ENCODE peak calls at places on chromosomes 7 and 10, in five cellular contexts. Y is lower lobe of right lung, F is tibial nerve, T is ovary, L is hepatocyte. I is an unnamed sample. For H3K4me1, the result is how much of the 10 kb centered on the place peaks cover.

GRCh38 chr10:51137741-51138529 is 63.6 kb downstream of the PRKG1 start:
- DNase-seq in Y (no peak), F (no peak), T (no peak), L (no peak), I (no peak)

GRCh38 chr10:84693006-84693405 is 364.6 kb downstream of the CCSER2 start:
- DNase-seq in Y (no peak), F (no peak), T (no peak), L (no peak), I (no peak)

GRCh38 chr10:43863859-43864591 is 215.3 kb upstream of the ZNF32 start:
- DNase-seq in Y (peak), F (no peak), T (no peak), L (peak), I (no peak)

GRCh38 chr10:43461950-43462349 is 25.0 kb downstream of the ZNF487 start:
- DNase-seq in Y (no peak), F (no peak), T (no peak), L (peak), I (no peak)

GRCh38 chr10:23695825-23696420 is 257.0 kb downstream of the OTUD1 start:
- DNase-seq in Y (no peak), F (no peak), T (no peak), L (no peak), I (no peak)

GRCh38 chr10:77680065-77680464 is 42.5 kb upstream of the KCNMA1 start:
- DNase-seq in Y (no peak), F (no peak), T (no peak), L (no peak), I (no peak)

GRCh38 chr7:23275906-23276305 is 23.2 kb upstream of the MALSU1 start:
- DNase-seq in Y (no peak), F (no peak), T (no peak), L (no peak), I (no peak)

GRCh38 chr10:24681476-24682088 is 42.1 kb downstream of the ARHGAP21 start:
- DNase-seq in Y (no peak), F (no peak), T (no peak), L (peak), I (no peak)

GRCh38 chr10:62581351-62581750 is 207.2 kb downstream of the ZNF365 start:
- DNase-seq in Y (no peak), F (no peak), T (no peak), L (no peak), I (no peak)

GRCh38 chr10:97200616-97201015 is 14.9 kb upstream of the SLIT1 start:
- DNase-seq in Y (no peak), F (no peak), T (no peak), L (no peak), I (no peak)

GRCh38 chr10:11724938-11725776 is 17.0 kb upstream of the ECHDC3 start:
- DNase-seq in Y (no peak), F (no peak), T (no peak), L (peak), I (no peak)

GRCh38 chr10:122055252-122055651 is 66.3 kb downstream of the TACC2 start:
- DNase-seq in Y (no peak), F (no peak), T (no peak), L (no peak), I (no peak)

GRCh38 chr7:3597243-3597642 is 296.2 kb downstream of the SDK1 start:
- DNase-seq in Y (no peak), F (no peak), T (no peak), L (no peak), I (no peak)

GRCh38 chr10:60719721-60720120 is 58.6 kb upstream of the CDK1 start:
- DNase-seq in Y (no peak), F (no peak), T (no peak), L (no peak), I (no peak)

GRCh38 chr7:43758029-43758860 is at the start of gene BLVRA:
- DNase-seq in Y (peak), F (peak), T (peak), L (peak), I (peak)

GRCh38 chr10:34446046-34446445 is 369.1 kb downstream of the PARD3 start:
- DNase-seq in Y (no peak), F (no peak), T (no peak), L (no peak), I (no peak)

GRCh38 chr7:48078470-48078869 is 10.6 kb upstream of the UPP1 start:
- DNase-seq in Y (no peak), F (no peak), T (no peak), L (no peak), I (no peak)

GRCh38 chr7:21256310-21256877 is 171.5 kb upstream of the SP4 start:
- DNase-seq in Y (no peak), F (no peak), T (no peak), L (peak), I (no peak)

GRCh38 chr7:21260939-21261338 is 166.9 kb upstream of the SP4 start:
- DNase-seq in Y (no peak), F (no peak), T (no peak), L (no peak), I (no peak)

DNA sequence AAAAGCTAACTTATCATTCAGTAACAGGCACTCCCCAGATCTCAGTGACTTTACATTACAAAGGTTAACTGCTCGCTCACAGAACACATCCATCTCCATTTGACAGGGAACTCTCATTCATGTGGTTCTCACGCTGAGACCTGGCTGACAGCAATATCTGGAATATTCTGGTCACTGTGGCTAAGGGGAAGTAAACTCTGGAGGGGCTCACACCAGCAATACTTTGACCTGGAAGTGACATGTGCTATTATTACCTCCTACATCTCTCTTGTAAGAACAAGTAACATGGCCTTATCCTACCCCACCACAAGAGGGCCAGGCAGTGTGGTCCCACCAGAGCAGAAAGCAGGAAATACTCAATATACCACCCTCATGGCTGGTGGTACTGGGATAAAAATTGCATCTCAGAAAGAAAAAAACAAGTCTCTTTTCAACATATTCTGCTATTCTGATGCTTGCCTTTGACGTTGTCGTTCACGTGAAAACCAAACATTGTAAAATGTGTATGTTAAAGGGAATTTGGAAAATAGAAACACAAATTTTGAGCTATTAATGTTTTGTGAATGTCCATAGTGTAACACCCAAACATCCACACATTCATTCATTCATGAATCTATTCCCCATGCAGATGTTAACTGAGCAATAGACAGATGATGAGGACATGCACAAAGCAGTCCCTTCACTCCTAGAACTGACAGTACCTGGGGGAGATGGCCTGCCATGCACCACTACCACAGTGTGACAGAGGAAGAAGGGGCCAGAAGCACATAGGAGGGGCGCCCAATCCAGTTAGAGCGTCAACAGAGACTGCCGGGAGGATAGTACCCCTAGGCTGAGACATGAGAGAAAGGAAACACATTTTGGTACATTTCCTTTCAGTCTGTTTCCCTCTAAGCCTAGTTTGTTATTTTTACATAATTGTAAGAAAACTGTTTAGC is 166.0 kb upstream of the SP4 start:
- DNase-seq in Y (no peak), F (no peak), T (no peak), L (peak), I (no peak)
- TF ChIP-seq CTCF in Y (peak), F (no peak), T (no peak), L (peak), I (no peak)

GRCh38 chr7:128883622-128884549 is 21.2 kb downstream of the ATP6V1F start:
- DNase-seq in Y (peak), F (peak), T (peak), L (peak), I (peak)
- H3K4me1 ChIP-seq in Y (under half), F (under half), T (under half), L (under half), I (under half)

DNA sequence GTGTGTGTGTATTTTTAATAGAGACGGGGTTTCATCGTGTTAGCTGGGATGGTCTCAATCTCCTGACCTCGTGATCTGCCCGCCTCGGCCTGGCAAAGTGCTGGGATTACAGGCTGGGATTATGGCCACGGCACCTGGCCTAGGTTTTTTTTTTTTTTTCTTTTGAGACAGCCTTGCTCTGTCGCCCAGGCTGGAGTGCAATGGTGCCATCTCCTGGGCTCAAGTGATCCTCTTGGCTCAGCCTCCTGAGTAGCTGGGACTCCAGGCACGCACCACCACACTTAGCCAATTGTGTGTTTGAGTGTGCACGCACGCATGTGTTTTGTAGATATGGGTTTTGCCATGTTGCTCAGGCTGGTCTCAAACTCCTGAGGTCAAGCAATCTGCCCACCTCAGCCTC is 629.8 kb downstream of the ETV1 start:
- DNase-seq in Y (no peak), F (no peak), T (no peak), L (no peak), I (no peak)
- TF ChIP-seq CTCF in Y (no peak), F (no peak), T (no peak), L (no peak), I (no peak)

GRCh38 chr10:70677620-70678249 is 5.4 kb downstream of the ADAMTS14 start:
- DNase-seq in Y (no peak), F (no peak), T (no peak), L (peak), I (no peak)
- H3K4me1 ChIP-seq in Y (under half), F (under half), T (under half), L (under half), I (under half)

I was measured in ascending aorta.